ENCODE peak calls at places on chromosomes 4 and X, in six cellular contexts. W is AG09309; S is Ammon's horn; Y is stimulated activated CD4-positive, alpha-beta T cell treated with anti-CD3 and anti-CD28 coated beads, Interleukin-15, amount 100 ng/mL, for 1 hour; E is tibial artery; A is CD4-positive, alpha-beta T cell. M is an unnamed sample.

GRCh38 chrX:30060718-30061117 is 154.6 kb upstream of the MAGEB2 start:
- DNase-seq in W (no peak), S (peak), Y (no peak), E (no peak), A (no peak), M (no peak)

GRCh38 chrX:9888953-9889470 is 78.1 kb upstream of the CLDN34 start:
- DNase-seq in W (peak), S (no peak), Y (no peak), E (no peak), A (no peak), M (no peak)

GRCh38 chrX:134548257-134548732 is 88.3 kb downstream of the HPRT1 start:
- DNase-seq in W (no peak), S (no peak), Y (no peak), E (no peak), A (no peak), M (no peak)

GRCh38 chr4:73434311-73434710 is 1.7 kb upstream of the AFP start:
- DNase-seq in W (no peak), S (no peak), Y (no peak), E (no peak), A (no peak), M (no peak)

GRCh38 chr4:26866203-26866602 is 5.6 kb downstream of the STIM2 start:
- DNase-seq in W (no peak), S (no peak), Y (no peak), E (no peak), A (no peak), M (no peak)

GRCh38 chr4:152342293-152342692 is 193.6 kb downstream of the FBXW7 start:
- DNase-seq in W (no peak), S (no peak), Y (no peak), E (no peak), A (no peak), M (peak)

GRCh38 chr4:8331567-8331955 is 62.0 kb downstream of the HTRA3 start:
- DNase-seq in W (no peak), S (no peak), Y (no peak), E (no peak), A (no peak), M (no peak)

GRCh38 chr4:139243448-139244365 is 36.3 kb downstream of the MGARP start:
- DNase-seq in W (peak), S (peak), Y (no peak), E (peak), A (no peak), M (peak)

GRCh38 chr4:6953751-6954380 is 44.2 kb downstream of the TBC1D14 start:
- DNase-seq in W (peak), S (no peak), Y (no peak), E (peak), A (no peak), M (no peak)

GRCh38 chr4:113596396-113596795 is 165.1 kb downstream of the CAMK2D start:
- DNase-seq in W (no peak), S (no peak), Y (no peak), E (no peak), A (no peak), M (no peak)

GRCh38 chr4:37648084-37648817 is 37.9 kb downstream of the RELL1 start:
- DNase-seq in W (peak), S (peak), Y (no peak), E (peak), A (no peak), M (peak)

GRCh38 chr4:173746424-173746823 is 216.4 kb upstream of the HAND2 start:
- DNase-seq in W (no peak), S (no peak), Y (no peak), E (no peak), A (no peak), M (no peak)

GRCh38 chrX:72312311-72312940 is 6.7 kb upstream of the CITED1 start:
- DNase-seq in W (no peak), S (no peak), Y (no peak), E (no peak), A (no peak), M (no peak)

GRCh38 chr4:189409158-189409557 is 531.5 kb upstream of the FRG1 start:
- DNase-seq in W (no peak), S (no peak), Y (no peak), E (no peak), A (no peak), M (no peak)

GRCh38 chr4:76302856-76303438 is 3.6 kb upstream of the STBD1 start:
- DNase-seq in W (no peak), S (no peak), Y (no peak), E (no peak), A (no peak), M (no peak)

GRCh38 chr4:180539284-180539683 is 1703.9 kb upstream of the TENM3 start:
- DNase-seq in W (no peak), S (no peak), Y (no peak), E (no peak), A (no peak), M (no peak)

GRCh38 chr4:167721574-167721973 is 370.8 kb upstream of the ANXA10 start:
- DNase-seq in W (no peak), S (no peak), Y (no peak), E (no peak), A (no peak), M (no peak)

GRCh38 chr4:83561381-83561780 is 25.5 kb downstream of the GPAT3 start:
- DNase-seq in W (peak), S (peak), Y (no peak), E (peak), A (no peak), M (peak)

GRCh38 chrX:20218809-20219505 is 47.8 kb downstream of the RPS6KA3 start:
- DNase-seq in W (no peak), S (no peak), Y (no peak), E (peak), A (no peak), M (no peak)

GRCh38 chr4:38071801-38072567 is 111.8 kb downstream of the PTTG2 start:
- DNase-seq in W (no peak), S (no peak), Y (no peak), E (no peak), A (no peak), M (no peak)

GRCh38 chr4:145178740-145179139 is 1.6 kb downstream of the OTUD4 start:
- DNase-seq in W (no peak), S (no peak), Y (no peak), E (no peak), A (no peak), M (no peak)

GRCh38 chrX:11864171-11864570 is 106.1 kb downstream of the MSL3 start:
- DNase-seq in W (no peak), S (no peak), Y (no peak), E (no peak), A (no peak), M (no peak)

GRCh38 chr4:140296335-140296753 is 77.1 kb upstream of the SCOC start:
- DNase-seq in W (peak), S (peak), Y (no peak), E (peak), A (no peak), M (peak)

GRCh38 chrX:116436358-116436816 is at the start of gene SLC6A14:
- DNase-seq in W (no peak), S (no peak), Y (no peak), E (no peak), A (no peak), M (no peak)

GRCh38 chrX:118702741-118703140 is 24.7 kb upstream of the IL13RA1 start:
- DNase-seq in W (no peak), S (no peak), Y (no peak), E (no peak), A (no peak), M (no peak)

M was measured in skeletal muscle cell.